ENCODE peak calls at places on chromosome 9, in ten cellular contexts. T, O, E, A, G, V, H, N, M and Q are unnamed samples. For H3K4me1, the result is how much of the 10 kb centered on the place peaks cover.

GRCh38 chr9:14062449-14063187 is 251.3 kb downstream of the NFIB start:
- DNase-seq in T (no peak), O (no peak), E (peak), A (no peak), G (no peak), V (no peak), H (no peak), N (no peak), M (no peak), Q (no peak)

GRCh38 chr9:38009035-38009501 is 60.0 kb downstream of the SHB start:
- DNase-seq in T (no peak), O (no peak), E (no peak), A (no peak), G (no peak), V (no peak), H (no peak), N (no peak), M (no peak), Q (no peak)

GRCh38 chr9:4126184-4126865 is 173.5 kb downstream of the GLIS3 start:
- DNase-seq in T (no peak), O (no peak), E (no peak), A (no peak), G (no peak), V (no peak), H (no peak), N (no peak), M (no peak), Q (no peak)

GRCh38 chr9:136023401-136024225 is 62.4 kb upstream of the UBAC1 start:
- DNase-seq in T (no peak), O (no peak), E (peak), A (no peak), G (no peak), V (peak), H (no peak), N (peak), M (peak), Q (peak)

GRCh38 chr9:38089387-38090165 is 20.5 kb upstream of the SHB start:
- DNase-seq in T (no peak), O (no peak), E (no peak), A (no peak), G (peak), V (no peak), H (no peak), N (no peak), M (no peak), Q (no peak)

GRCh38 chr9:75930766-75931311 is 40.4 kb downstream of the PCSK5 start:
- DNase-seq in T (no peak), O (peak), E (no peak), A (no peak), G (no peak), V (no peak), H (no peak), N (peak), M (no peak), Q (no peak)

GRCh38 chr9:134187110-134187531 is 22.8 kb upstream of the RNU6ATAC start:
- DNase-seq in T (no peak), O (no peak), E (peak), A (peak), G (peak), V (peak), H (no peak), N (no peak), M (no peak), Q (no peak)

GRCh38 chr9:28934111-28934510 is 1360.8 kb upstream of the C9orf72 start:
- DNase-seq in T (no peak), O (no peak), E (no peak), A (no peak), G (no peak), V (no peak), H (no peak), N (no peak), M (no peak), Q (no peak)

GRCh38 chr9:88757406-88758010 is 222.5 kb downstream of the NXNL2 start:
- DNase-seq in T (no peak), O (no peak), E (peak), A (no peak), G (no peak), V (no peak), H (no peak), N (no peak), M (no peak), Q (no peak)

GRCh38 chr9:134029248-134030226 is 4.3 kb downstream of the BRD3OS start:
- DNase-seq in T (no peak), O (no peak), E (no peak), A (no peak), G (no peak), V (no peak), H (no peak), N (no peak), M (no peak), Q (no peak)

GRCh38 chr9:113581865-113582697 is 118.6 kb downstream of the RGS3 start:
- DNase-seq in T (no peak), O (no peak), E (peak), A (peak), G (no peak), V (peak), H (peak), N (peak), M (peak), Q (no peak)

GRCh38 chr9:19117039-19117716 is 10.1 kb downstream of the PLIN2 start:
- DNase-seq in T (no peak), O (no peak), E (no peak), A (no peak), G (no peak), V (no peak), H (no peak), N (no peak), M (no peak), Q (no peak)

GRCh38 chr9:98491778-98492177 is 217.0 kb downstream of the GABBR2 start:
- DNase-seq in T (no peak), O (no peak), E (no peak), A (no peak), G (peak), V (no peak), H (no peak), N (no peak), M (no peak), Q (no peak)

GRCh38 chr9:133443982-133444381 is 15.8 kb upstream of the CACFD1 start:
- DNase-seq in T (no peak), O (no peak), E (no peak), A (no peak), G (no peak), V (no peak), H (no peak), N (no peak), M (no peak), Q (no peak)

GRCh38 chr9:92435263-92435662 is 11.0 kb upstream of the OMD start:
- DNase-seq in T (no peak), O (no peak), E (no peak), A (no peak), G (no peak), V (no peak), H (no peak), N (no peak), M (no peak), Q (no peak)

GRCh38 chr9:70340572-70340971 is 73.9 kb downstream of the KLF9 start:
- DNase-seq in T (no peak), O (no peak), E (no peak), A (no peak), G (no peak), V (no peak), H (no peak), N (no peak), M (no peak), Q (no peak)

GRCh38 chr9:106127771-106128170 is 433.4 kb downstream of the TMEM38B start:
- DNase-seq in T (no peak), O (no peak), E (no peak), A (no peak), G (no peak), V (no peak), H (no peak), N (no peak), M (no peak), Q (no peak)
- H3K4me1 ChIP-seq in T (under half), O (under half), E (under half), A (under half), G (under half), V (under half), H (under half), N (under half), M (under half), Q (under half)

GRCh38 chr9:79574716-79575242 is 3.0 kb downstream of the TLE4 start:
- DNase-seq in T (no peak), O (no peak), E (no peak), A (no peak), G (no peak), V (no peak), H (no peak), N (no peak), M (no peak), Q (no peak)
- H3K4me1 ChIP-seq in T (under half), O (under half), E (under half), A (under half), G (under half), V (under half), H (under half), N (under half), M (under half), Q (under half)

DNA sequence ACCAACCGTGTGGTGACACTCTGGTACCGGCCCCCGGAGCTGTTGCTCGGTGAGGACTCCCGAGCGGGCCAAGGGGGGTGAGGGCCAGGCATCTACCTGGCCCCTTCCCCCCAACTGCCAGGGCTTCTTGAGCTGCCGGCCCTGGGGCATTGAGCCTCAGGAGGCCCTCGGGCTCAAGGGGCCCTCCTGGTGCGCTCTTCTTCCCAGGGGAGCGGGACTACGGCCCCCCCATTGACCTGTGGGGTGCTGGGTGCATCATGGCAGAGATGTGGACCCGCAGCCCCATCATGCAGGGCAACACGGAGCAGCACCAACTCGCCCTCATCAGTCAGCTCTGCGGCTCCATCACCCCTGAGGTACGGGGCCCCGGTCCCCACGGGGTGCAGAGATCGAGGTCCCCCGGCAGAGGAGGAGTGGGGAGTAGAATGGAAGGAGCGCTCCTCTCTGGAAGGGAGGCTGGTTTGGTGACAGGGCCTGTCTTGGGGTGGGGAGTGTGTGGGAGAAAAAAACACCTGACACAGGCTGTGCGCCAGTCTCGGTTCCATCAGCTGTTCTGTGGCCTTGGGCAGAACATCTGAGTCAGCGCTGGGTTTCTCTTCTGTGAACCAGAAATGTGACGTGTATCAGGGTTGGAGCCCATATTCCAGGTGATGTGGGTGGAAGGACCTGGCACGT is 2.6 kb downstream of the CDK9 start:
- DNase-seq in T (no peak), O (no peak), E (no peak), A (peak), G (no peak), V (no peak), H (no peak), N (no peak), M (peak), Q (no peak)
- H3K4me1 ChIP-seq in T (under half), O (under half), E (under half), A (under half), G (under half), V (under half), H (under half), N (half or more), M (under half), Q (under half)

DNA sequence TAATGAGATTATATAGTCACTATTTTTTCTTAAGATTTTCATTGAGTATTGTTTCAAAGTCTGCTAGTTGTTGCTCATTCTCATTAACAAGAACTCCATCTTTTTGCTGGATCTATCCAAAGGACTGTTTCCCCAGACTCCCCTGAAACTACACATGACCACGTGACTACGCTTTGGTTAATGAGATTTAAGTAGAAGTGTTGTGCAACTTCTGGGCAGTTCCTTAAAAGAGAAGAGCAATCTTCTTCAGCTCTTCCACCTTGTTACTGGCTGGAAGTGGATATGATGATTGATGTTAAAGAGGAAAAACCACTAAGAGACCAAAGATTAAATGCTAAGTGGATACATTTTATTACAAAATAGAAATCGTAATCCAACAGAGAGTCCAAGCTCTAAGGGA is 7.3 kb upstream of the CTNNAL1 start:
- DNase-seq in T (no peak), O (no peak), E (no peak), A (no peak), G (no peak), V (no peak), H (no peak), N (no peak), M (no peak), Q (no peak)
- H3K4me1 ChIP-seq in T (under half), O (under half), E (under half), A (under half), G (under half), V (under half), H (under half), N (under half), M (under half), Q (under half)

DNA sequence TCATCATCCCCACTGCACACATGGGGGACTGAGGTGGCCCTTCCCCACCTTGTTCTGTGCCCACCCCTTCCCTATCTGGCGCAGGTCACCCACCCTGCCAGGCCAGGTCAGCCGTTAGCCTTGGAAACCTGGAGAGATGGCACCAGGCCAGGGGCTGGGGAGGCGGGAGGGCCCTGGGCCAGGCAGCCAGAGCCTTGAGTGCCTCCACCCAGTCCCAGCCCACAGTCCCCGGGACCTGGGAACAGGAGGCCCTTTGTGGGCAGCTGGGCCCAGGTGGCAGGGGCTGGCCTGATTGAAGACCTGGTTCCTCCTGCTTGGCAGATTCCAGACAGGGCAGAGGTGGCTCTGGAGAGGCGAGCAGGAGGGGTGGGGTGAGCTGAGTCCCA is 70.6 kb downstream of the LRSAM1 start:
- DNase-seq in T (no peak), O (no peak), E (no peak), A (no peak), G (no peak), V (no peak), H (no peak), N (no peak), M (peak), Q (no peak)
- H3K4me1 ChIP-seq in T (under half), O (under half), E (under half), A (under half), G (under half), V (under half), H (under half), N (under half), M (under half), Q (under half)

GRCh38 chr9:94016744-94017143 is 61.6 kb upstream of the BARX1 start:
- DNase-seq in T (no peak), O (no peak), E (no peak), A (no peak), G (no peak), V (no peak), H (no peak), N (no peak), M (no peak), Q (no peak)

GRCh38 chr9:94018628-94019027 is 63.5 kb upstream of the BARX1 start:
- DNase-seq in T (no peak), O (no peak), E (no peak), A (no peak), G (no peak), V (no peak), H (no peak), N (no peak), M (no peak), Q (no peak)

GRCh38 chr9:94014066-94014654 is 59.0 kb upstream of the BARX1 start:
- DNase-seq in T (peak), O (peak), E (peak), A (peak), G (peak), V (no peak), H (no peak), N (no peak), M (peak), Q (peak)

GRCh38 chr9:94014845-94015244 is 59.7 kb upstream of the BARX1 start:
- DNase-seq in T (no peak), O (no peak), E (no peak), A (no peak), G (no peak), V (no peak), H (no peak), N (no peak), M (no peak), Q (no peak)

GRCh38 chr9:94017939-94018531 is 62.9 kb upstream of the BARX1 start:
- DNase-seq in T (no peak), O (no peak), E (no peak), A (peak), G (no peak), V (no peak), H (no peak), N (no peak), M (no peak), Q (no peak)
- H3K4me1 ChIP-seq in T (under half), O (under half), E (under half), A (under half), G (under half), V (under half), H (under half), N (under half), M (under half), Q (under half)

DNA sequence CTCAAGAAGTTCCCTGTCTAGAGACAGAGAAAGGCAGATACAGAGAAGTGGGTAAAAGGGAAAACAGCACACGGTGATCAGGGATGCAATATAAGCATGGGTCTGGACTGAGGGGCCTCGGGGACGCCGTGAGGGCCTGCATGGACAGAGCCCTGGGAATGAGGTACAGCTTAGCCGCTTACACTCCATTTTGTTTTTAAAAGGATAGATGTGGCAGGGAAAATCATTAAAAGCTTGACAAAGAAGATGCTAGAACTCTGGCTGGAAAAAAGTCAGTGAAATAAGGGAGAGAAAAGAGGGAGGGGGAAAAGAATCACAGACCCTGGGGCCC is 69.1 kb downstream of the EPB41L4B start:
- DNase-seq in T (no peak), O (no peak), E (no peak), A (no peak), G (no peak), V (no peak), H (no peak), N (no peak), M (no peak), Q (no peak)
- H3K4me1 ChIP-seq in T (under half), O (under half), E (under half), A (under half), G (under half), V (under half), H (under half), N (under half), M (under half), Q (under half)

GRCh38 chr9:7145361-7146069 is 387.7 kb downstream of the KDM4C start:
- DNase-seq in T (no peak), O (no peak), E (no peak), A (no peak), G (no peak), V (no peak), H (no peak), N (no peak), M (no peak), Q (no peak)

GRCh38 chr9:7143801-7144200 is 386.0 kb downstream of the KDM4C start:
- DNase-seq in T (no peak), O (no peak), E (no peak), A (no peak), G (no peak), V (no peak), H (no peak), N (no peak), M (no peak), Q (no peak)

GRCh38 chr9:7146582-7146981 is 388.8 kb downstream of the KDM4C start:
- DNase-seq in T (peak), O (no peak), E (peak), A (no peak), G (peak), V (no peak), H (no peak), N (no peak), M (no peak), Q (no peak)

GRCh38 chr9:7147136-7148090 is 389.6 kb downstream of the KDM4C start:
- DNase-seq in T (no peak), O (no peak), E (peak), A (no peak), G (peak), V (no peak), H (no peak), N (no peak), M (peak), Q (no peak)

GRCh38 chr9:7144265-7145046 is 386.7 kb downstream of the KDM4C start:
- DNase-seq in T (no peak), O (no peak), E (no peak), A (no peak), G (peak), V (no peak), H (no peak), N (no peak), M (no peak), Q (no peak)
- H3K4me1 ChIP-seq in T (under half), O (under half), E (under half), A (under half), G (under half), V (under half), H (under half), N (under half), M (under half), Q (under half)

DNA sequence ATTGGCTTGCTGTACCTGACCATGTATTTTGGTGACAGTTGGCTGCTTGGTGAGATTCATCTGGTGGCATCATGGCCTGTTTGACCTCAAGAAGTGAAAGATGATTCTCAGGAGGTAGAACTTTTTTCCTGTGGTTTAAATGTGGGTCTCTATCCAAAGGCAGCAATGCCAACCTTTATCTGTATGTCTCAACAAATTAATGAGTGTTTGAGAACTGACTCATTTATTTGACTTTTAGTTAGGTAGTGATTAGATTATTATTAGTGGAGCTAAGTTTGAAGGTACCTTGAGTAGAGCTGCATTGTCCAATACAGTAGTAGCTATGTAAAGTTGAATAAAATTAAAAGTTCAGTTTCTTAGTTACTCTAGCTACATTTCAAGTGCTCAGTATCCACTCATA is 48.2 kb downstream of the TLE4 start:
- DNase-seq in T (no peak), O (no peak), E (no peak), A (no peak), G (no peak), V (no peak), H (no peak), N (no peak), M (no peak), Q (no peak)
- H3K4me1 ChIP-seq in T (under half), O (under half), E (under half), A (under half), G (under half), V (under half), H (under half), N (under half), M (under half), Q (under half)